ENCODE peak calls at places on chromosomes 2 and 18, in four cellular contexts. T is AG09309, P is fibroblast of the aortic adventitia, D is fibroblast of lung. A is an unnamed sample.
A peak's percentile ranks its signal among the peaks of the same experiment; 100 is the strongest.

GRCh38 chr2:158969717-158970521 is 1.5 kb downstream of the TANC1 start:
- DNase-seq in T (no peak), P (peak; percentile 34), D (peak; percentile 45), A (peak; percentile 70)

GRCh38 chr2:240960963-240961876 is 37.2 kb upstream of the SNED1 start:
- DNase-seq in T (no peak), P (peak; percentile 17), D (no peak), A (no peak)

GRCh38 chr2:8457620-8458255 is 224.1 kb upstream of the ID2 start:
- DNase-seq in T (no peak), P (no peak), D (no peak), A (no peak)

GRCh38 chr2:207505180-207505579 is 24.6 kb upstream of the CREB1 start:
- DNase-seq in T (no peak), P (peak; percentile 30), D (no peak), A (no peak)

GRCh38 chr2:106264203-106264602 is 70.1 kb upstream of the UXS1 start:
- DNase-seq in T (no peak), P (no peak), D (no peak), A (no peak)

GRCh38 chr2:6845312-6845711 is 20.4 kb downstream of the CMPK2 start:
- DNase-seq in T (no peak), P (no peak), D (peak; percentile 27), A (no peak)

GRCh38 chr18:79300382-79300781 is 95.3 kb upstream of the NFATC1 start:
- DNase-seq in T (no peak), P (no peak), D (no peak), A (no peak)

GRCh38 chr18:24075731-24076130 is 61.2 kb downstream of the TTC39C start:
- DNase-seq in T (no peak), P (no peak), D (no peak), A (no peak)

GRCh38 chr18:64800151-64800550 is 651.3 kb upstream of the LINC00305 start:
- DNase-seq in T (no peak), P (no peak), D (no peak), A (no peak)

GRCh38 chr2:238426568-238427434 is at the start of gene ASB1:
- DNase-seq in T (no peak), P (peak; percentile 89), D (peak; percentile 92), A (peak; percentile 89)

GRCh38 chr2:102806250-102806837 is 44.5 kb downstream of the TMEM182 start:
- DNase-seq in T (peak; percentile 17), P (peak; percentile 67), D (peak; percentile 53), A (peak; percentile 85)

GRCh38 chr18:8548186-8548585 is 61.1 kb upstream of the RAB12 start:
- DNase-seq in T (peak; percentile 29), P (peak; percentile 38), D (peak; percentile 94), A (no peak)

GRCh38 chr2:112483047-112483473 is 1.1 kb downstream of the TTL start:
- DNase-seq in T (no peak), P (peak; percentile 52), D (peak; percentile 75), A (peak; percentile 42)

GRCh38 chr2:246489-247145 is 17.2 kb downstream of the SH3YL1 start:
- DNase-seq in T (peak; percentile 54), P (peak; percentile 85), D (peak; percentile 69), A (peak; percentile 40)

GRCh38 chr2:240797500-240797895 is 22.5 kb downstream of the KIF1A start:
- DNase-seq in T (no peak), P (no peak), D (no peak), A (no peak)

GRCh38 chr2:239938651-239939486 is 86.3 kb downstream of the NDUFA10 start:
- DNase-seq in T (no peak), P (no peak), D (no peak), A (no peak)

GRCh38 chr2:164015328-164016123 is 279.7 kb upstream of the FIGN start:
- DNase-seq in T (no peak), P (peak; percentile 29), D (peak; percentile 95), A (no peak)

GRCh38 chr2:68387408-68388350 is 22.6 kb downstream of the PLEK start:
- DNase-seq in T (no peak), P (no peak), D (no peak), A (peak; percentile 47)

GRCh38 chr2:146927080-146927714 is 917.6 kb upstream of the ACVR2A start:
- DNase-seq in T (no peak), P (peak; percentile 90), D (peak; percentile 43), A (peak; percentile 47)

GRCh38 chr2:120495586-120495985 is 149.7 kb downstream of the INHBB start:
- DNase-seq in T (no peak), P (no peak), D (no peak), A (no peak)

GRCh38 chr2:120111193-120111592 is 98.3 kb downstream of the EPB41L5 start:
- DNase-seq in T (no peak), P (no peak), D (no peak), A (no peak)

GRCh38 chr2:11802782-11803191 is 56.4 kb downstream of the LPIN1 start:
- DNase-seq in T (no peak), P (peak; percentile 36), D (peak; percentile 88), A (peak; percentile 47)

GRCh38 chr2:207156045-207156444 is 9.7 kb downstream of the KLF7 start:
- DNase-seq in T (no peak), P (no peak), D (no peak), A (no peak)

GRCh38 chr2:205769879-205770278 is 87.6 kb downstream of the NRP2 start:
- DNase-seq in T (no peak), P (no peak), D (peak; percentile 46), A (no peak)

GRCh38 chr2:18626958-18627650 is 37.7 kb upstream of the NT5C1B start:
- DNase-seq in T (no peak), P (peak; percentile 65), D (peak; percentile 42), A (no peak)

GRCh38 chr2:83112863-83113262 is 1346.2 kb downstream of the SUCLG1 start:
- DNase-seq in T (no peak), P (no peak), D (peak; percentile 1), A (no peak)

GRCh38 chr18:54149078-54149697 is 75.3 kb downstream of the MBD2 start:
- DNase-seq in T (peak; percentile 72), P (peak; percentile 92), D (peak; percentile 96), A (peak; percentile 82)

GRCh38 chr2:119218478-119219064 is 5.1 kb upstream of the STEAP3 start:
- DNase-seq in T (no peak), P (peak; percentile 61), D (peak; percentile 51), A (peak; percentile 22)

GRCh38 chr2:23692263-23692662 is 234.7 kb downstream of the ATAD2B start:
- DNase-seq in T (no peak), P (no peak), D (no peak), A (no peak)

GRCh38 chr18:58850784-58851469 is 13.8 kb upstream of the ZNF532 start:
- DNase-seq in T (no peak), P (no peak), D (peak; percentile 49), A (peak; percentile 75)

GRCh38 chr2:29525921-29526320 is 395.5 kb downstream of the ALK start:
- DNase-seq in T (no peak), P (no peak), D (no peak), A (no peak)

GRCh38 chr2:62207480-62207879 is 11.6 kb downstream of the B3GNT2 start:
- DNase-seq in T (no peak), P (no peak), D (no peak), A (no peak)

GRCh38 chr2:73877071-73877802 is 15.6 kb upstream of the ACTG2 start:
- DNase-seq in T (no peak), P (no peak), D (no peak), A (no peak)

GRCh38 chr18:10895976-10896375 is 253.4 kb downstream of the PIEZO2 start:
- DNase-seq in T (no peak), P (no peak), D (no peak), A (no peak)

GRCh38 chr2:237833546-237833945 is 25.9 kb upstream of the RAMP1 start:
- DNase-seq in T (no peak), P (peak; percentile 42), D (peak; percentile 32), A (peak; percentile 74)

GRCh38 chr18:62825382-62825781 is 110.0 kb downstream of the PHLPP1 start:
- DNase-seq in T (no peak), P (no peak), D (no peak), A (no peak)

GRCh38 chr2:127106457-127106997 is 427 bp downstream of the BIN1 start:
- DNase-seq in T (no peak), P (peak; percentile 25), D (peak; percentile 36), A (no peak)

DNA sequence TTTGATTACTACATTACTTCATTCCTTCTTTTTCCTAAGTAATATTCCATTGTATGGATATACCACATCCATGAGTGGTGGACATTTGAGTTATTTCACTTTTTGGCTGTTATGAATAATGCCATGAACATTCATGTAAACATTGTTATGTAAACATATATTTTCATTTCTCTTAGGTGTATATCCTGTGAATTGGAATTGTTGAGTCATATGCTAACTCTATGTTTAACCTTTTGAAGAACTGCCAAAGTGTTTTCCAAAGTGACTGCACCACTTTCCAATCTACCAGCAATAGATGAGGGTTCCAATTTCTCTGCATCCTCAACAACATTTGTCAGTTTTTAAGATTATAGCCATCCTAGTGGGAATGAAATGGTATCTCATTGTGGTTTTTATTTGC is 42.7 kb upstream of the CXXC1 start:
- DNase-seq in T (no peak), P (no peak), D (no peak), A (no peak)
- H3K4me3 ChIP-seq in T (no peak overlapping the region), P (no peak overlapping the region), D (no peak overlapping the region), A (no peak overlapping the region)

DNA sequence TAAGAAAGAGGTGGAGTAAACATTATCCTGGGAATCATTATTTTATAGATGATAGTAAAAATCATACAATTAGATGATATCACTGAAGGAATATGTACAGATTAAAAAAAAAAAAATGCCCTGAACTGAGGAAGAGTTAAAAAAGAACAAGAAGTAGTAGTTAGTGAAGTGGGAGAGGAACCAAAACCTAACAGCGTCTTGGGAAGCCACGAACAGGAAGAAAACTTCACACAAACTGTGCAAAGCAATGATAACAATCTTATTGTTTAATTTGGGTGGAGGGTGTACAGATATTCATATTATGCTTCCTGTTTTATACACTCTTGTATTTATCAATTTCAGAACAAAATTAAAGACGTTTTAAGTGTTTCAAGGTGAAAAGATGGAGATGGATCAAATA is 3.5 kb downstream of the HEATR5B start:
- DNase-seq in T (no peak), P (no peak), D (no peak), A (no peak)
- H3K4me3 ChIP-seq in T (no peak overlapping the region), P (no peak overlapping the region), D (no peak overlapping the region), A (no peak overlapping the region)

DNA sequence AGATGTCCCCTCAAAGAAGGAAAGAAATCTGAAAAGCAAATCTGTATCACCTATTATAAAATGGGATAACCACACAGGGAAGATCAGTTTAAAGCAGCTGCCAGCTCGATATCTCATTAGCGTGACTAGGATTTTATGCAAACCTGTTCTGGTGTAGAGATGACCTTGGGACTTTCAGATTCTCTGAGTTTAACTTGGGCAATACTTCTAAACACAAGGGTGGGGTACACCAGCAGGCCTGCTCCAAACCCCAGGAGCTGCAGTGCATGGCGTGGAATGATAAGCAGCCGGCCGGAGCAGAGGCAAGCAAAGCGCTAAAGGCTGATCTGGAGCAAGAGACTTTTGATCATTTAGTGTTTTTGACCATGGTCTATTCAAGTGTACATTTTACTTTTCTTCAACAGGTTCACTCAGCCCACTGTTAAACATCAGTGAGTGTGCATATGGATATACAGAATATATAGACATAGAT is 4.7 kb downstream of the SERTAD2 start:
- DNase-seq in T (no peak), P (no peak), D (no peak), A (no peak)
- H3K4me3 ChIP-seq in T (no peak overlapping the region), P (no peak overlapping the region), D (no peak overlapping the region), A (no peak overlapping the region)

GRCh38 chr2:162677476-162677875 is 161.1 kb downstream of the KCNH7 start:
- DNase-seq in T (no peak), P (no peak), D (peak; percentile 86), A (peak; percentile 4)

GRCh38 chr2:162678551-162678950 is 160.0 kb downstream of the KCNH7 start:
- DNase-seq in T (no peak), P (no peak), D (no peak), A (no peak)

GRCh38 chr2:162676515-162676914 is 162.1 kb downstream of the KCNH7 start:
- DNase-seq in T (no peak), P (no peak), D (no peak), A (no peak)
- H3K4me3 ChIP-seq in T (no peak overlapping the region), P (no peak overlapping the region), D (no peak overlapping the region), A (no peak overlapping the region)

A was measured in trophoblast cell.